ENCODE peak calls at places on chromosomes 4 and X, in ten cellular contexts. T, F, C, J, X, H, I, W, G and B are unnamed samples.

GRCh38 chr4:162959056-162959455 is 207.6 kb downstream of the NAF1 start:
- DNase-seq in T (peak; percentile 5), F (no peak), C (peak; percentile 42), J (no peak), X (peak; percentile 45), H (no peak), I (no peak), W (no peak), G (no peak), B (no peak)

GRCh38 chr4:184529283-184529682 is 54.9 kb upstream of the IRF2 start:
- DNase-seq in T (no peak), F (no peak), C (no peak), J (peak; percentile 82), X (no peak), H (no peak), I (no peak), W (peak; percentile 70), G (no peak), B (no peak)

GRCh38 chr4:139568206-139568969 is 12.4 kb upstream of the SETD7 start:
- DNase-seq in T (no peak), F (no peak), C (peak; percentile 38), J (peak; percentile 84), X (peak; percentile 54), H (no peak), I (no peak), W (no peak), G (no peak), B (no peak)

GRCh38 chr4:148126825-148127224 is 315.4 kb downstream of the NR3C2 start:
- DNase-seq in T (no peak), F (no peak), C (no peak), J (no peak), X (peak; percentile 18), H (peak; percentile 3), I (no peak), W (peak; percentile 31), G (no peak), B (no peak)

GRCh38 chrX:22220941-22221340 is 51.8 kb upstream of the CBLL2 start:
- DNase-seq in T (no peak), F (no peak), C (no peak), J (peak; percentile 92), X (peak; percentile 52), H (peak; percentile 56), I (no peak), W (peak; percentile 81), G (no peak), B (no peak)

GRCh38 chr4:11446156-11446811 is 17.6 kb upstream of the HS3ST1 start:
- DNase-seq in T (no peak), F (no peak), C (no peak), J (no peak), X (peak; percentile 67), H (peak; percentile 68), I (no peak), W (peak; percentile 56), G (no peak), B (no peak)

GRCh38 chrX:69493193-69493592 is 10.9 kb upstream of the NALF2 start:
- DNase-seq in T (peak; percentile 61), F (no peak), C (peak; percentile 42), J (peak; percentile 23), X (peak; percentile 7), H (peak; percentile 3), I (no peak), W (no peak), G (no peak), B (peak; percentile 38)

GRCh38 chr4:40579983-40580382 is 49.7 kb downstream of the RBM47 start:
- DNase-seq in T (no peak), F (no peak), C (no peak), J (peak; percentile 96), X (no peak), H (peak; percentile 70), I (no peak), W (peak; percentile 95), G (no peak), B (no peak)

GRCh38 chr4:105050896-105051295 is 95.8 kb upstream of the TET2 start:
- DNase-seq in T (no peak), F (no peak), C (no peak), J (peak; percentile 56), X (peak; percentile 2), H (peak; percentile 73), I (no peak), W (peak; percentile 78), G (no peak), B (no peak)

GRCh38 chr4:79241846-79242245 is 84.0 kb downstream of the NAA11 start:
- DNase-seq in T (no peak), F (peak; percentile 2), C (no peak), J (peak; percentile 35), X (peak; percentile 50), H (peak; percentile 35), I (no peak), W (peak; percentile 72), G (no peak), B (no peak)

GRCh38 chr4:137994858-137995257 is 247.3 kb downstream of the SLC7A11 start:
- DNase-seq in T (no peak), F (no peak), C (no peak), J (no peak), X (peak; percentile 57), H (peak; percentile 22), I (no peak), W (peak; percentile 89), G (no peak), B (no peak)

GRCh38 chr4:28287837-28288236 is 1427.2 kb downstream of the STIM2 start:
- DNase-seq in T (no peak), F (no peak), C (peak; percentile 50), J (peak; percentile 97), X (peak; percentile 97), H (peak; percentile 99), I (no peak), W (peak; percentile 95), G (no peak), B (no peak)

GRCh38 chr4:113978105-113978504 is 1.3 kb downstream of the ARSJ start:
- DNase-seq in T (no peak), F (no peak), C (no peak), J (no peak), X (no peak), H (no peak), I (no peak), W (no peak), G (no peak), B (no peak)

GRCh38 chr4:113978561-113979156 is 788 bp downstream of the ARSJ start:
- DNase-seq in T (peak; percentile 20), F (no peak), C (peak; percentile 37), J (peak; percentile 41), X (no peak), H (peak; percentile 51), I (no peak), W (peak; percentile 43), G (no peak), B (no peak)

GRCh38 chr4:113979973-113980615 is 647 bp upstream of the ARSJ start:
- DNase-seq in T (no peak), F (no peak), C (no peak), J (no peak), X (no peak), H (peak; percentile 62), I (no peak), W (peak; percentile 68), G (no peak), B (no peak)

GRCh38 chr4:113976937-113977855 is 2.3 kb downstream of the ARSJ start:
- DNase-seq in T (no peak), F (no peak), C (no peak), J (peak; percentile 41), X (peak; percentile 43), H (peak; percentile 56), I (no peak), W (peak; percentile 50), G (no peak), B (no peak)

GRCh38 chr4:113979157-113979972 is at the start of gene ARSJ:
- DNase-seq in T (peak; percentile 77), F (no peak), C (peak; percentile 52), J (peak; percentile 59), X (peak; percentile 79), H (peak; percentile 90), I (peak; percentile 67), W (peak; percentile 86), G (peak; percentile 17), B (peak; percentile 25)
- TF ChIP-seq CTCF in T (no peak), F (peak; percentile 22), C (peak; percentile 5), J (peak; percentile 15), X (peak; percentile 11), H (peak; percentile 36), I (no peak), W (peak; percentile 20), G (no peak), B (no peak)

DNA sequence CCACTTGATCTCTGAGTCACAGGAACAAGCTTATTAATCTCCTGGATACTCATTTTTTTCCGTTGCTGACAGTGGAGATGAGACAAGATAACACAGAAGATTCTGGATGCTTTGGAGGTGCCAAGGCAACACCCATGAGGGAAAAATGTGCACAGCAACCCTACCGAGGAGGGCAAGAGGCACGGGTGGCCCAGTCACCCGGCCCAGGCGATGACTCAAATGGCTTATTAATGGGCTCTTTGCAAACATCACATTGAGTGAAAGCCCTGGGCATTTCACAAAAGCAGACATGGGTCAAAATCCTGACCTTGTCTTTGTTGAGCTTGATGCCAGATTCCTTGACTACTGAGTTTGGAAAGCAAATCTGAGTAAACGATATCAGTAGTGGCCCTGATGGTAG is 315.1 kb downstream of the STK32B start:
- DNase-seq in T (no peak), F (no peak), C (no peak), J (peak; percentile 42), X (no peak), H (no peak), I (no peak), W (peak; percentile 21), G (no peak), B (no peak)
- TF ChIP-seq CTCF in T (no peak), F (no peak), C (no peak), J (no peak), X (no peak), H (no peak), I (no peak), W (no peak), G (no peak), B (no peak)

DNA sequence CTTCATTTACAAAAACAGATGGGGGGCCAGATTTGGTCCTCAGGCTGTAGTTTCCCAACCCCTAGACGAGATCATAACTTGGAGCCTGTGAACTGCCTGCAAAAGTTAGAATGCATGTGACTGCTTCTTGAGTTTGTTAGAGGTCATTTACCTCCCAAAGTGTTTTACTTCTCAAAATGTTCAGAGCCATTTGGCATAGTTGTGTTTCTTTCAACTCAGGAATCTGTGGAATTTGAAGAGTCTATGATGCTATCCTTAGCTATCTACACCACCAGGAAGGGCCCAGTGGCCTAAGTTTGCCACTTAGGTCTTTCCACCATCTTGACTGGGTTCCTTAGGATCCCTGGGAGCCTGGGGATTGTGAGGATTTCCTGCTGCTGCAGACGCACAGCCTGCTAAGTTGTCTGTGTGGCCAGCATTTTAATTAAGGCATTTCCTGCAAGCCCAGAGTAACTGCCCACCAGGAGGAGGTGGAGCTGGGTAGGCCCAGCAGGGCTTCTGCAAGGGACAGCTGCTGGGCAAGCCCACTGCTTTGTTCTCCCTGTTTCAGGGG is 53.1 kb downstream of the CCNI start:
- DNase-seq in T (peak; percentile 13), F (no peak), C (no peak), J (no peak), X (peak; percentile 94), H (peak; percentile 80), I (no peak), W (peak; percentile 89), G (no peak), B (no peak)
- TF ChIP-seq CTCF in T (no peak), F (no peak), C (no peak), J (no peak), X (peak; percentile 17), H (no peak), I (no peak), W (no peak), G (no peak), B (no peak)

DNA sequence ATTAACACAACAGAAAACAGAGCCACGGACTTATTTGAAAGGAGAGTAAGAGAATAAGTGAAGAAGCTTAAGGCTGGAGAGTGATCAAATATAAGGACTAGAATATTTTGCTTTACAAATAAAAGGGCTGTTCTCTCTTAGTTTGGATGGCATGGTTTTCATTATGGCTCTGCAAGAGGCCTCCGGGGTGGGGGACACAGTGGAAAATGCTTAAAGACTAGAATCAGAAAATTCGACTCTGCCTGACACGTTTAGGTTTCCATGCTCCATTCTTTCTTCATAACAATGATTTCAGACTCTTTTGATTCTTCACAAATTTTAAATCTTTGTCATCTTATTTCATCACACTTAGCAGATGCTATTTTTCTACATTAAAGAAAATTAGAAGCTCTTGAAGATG is 632.4 kb upstream of the BOD1L1 start:
- DNase-seq in T (no peak), F (no peak), C (no peak), J (no peak), X (no peak), H (no peak), I (no peak), W (no peak), G (no peak), B (no peak)
- TF ChIP-seq CTCF in T (no peak), F (no peak), C (no peak), J (no peak), X (no peak), H (no peak), I (no peak), W (no peak), G (no peak), B (no peak)